ENCODE peak calls at places on chromosomes 3 and 15, in four cellular contexts. One of them, this sample, is unnamed.

GRCh38 chr3:50327129-50327528 is 894 bp downstream of the TUSC2 start:
- DNase-seq in CD8-positive, alpha-beta memory T cell: no peak
- DNase-seq in dorsolateral prefrontal cortex: no peak
- DNase-seq in upper lobe of right lung: no peak
- DNase-seq in this sample: peak

GRCh38 chr15:86650084-86650483 is 570.4 kb downstream of the AGBL1 start:
- DNase-seq in CD8-positive, alpha-beta memory T cell: no peak
- DNase-seq in dorsolateral prefrontal cortex: no peak
- DNase-seq in upper lobe of right lung: no peak
- DNase-seq in this sample: no peak

GRCh38 chr3:100032262-100032661 is 82.0 kb downstream of the FILIP1L start:
- DNase-seq in CD8-positive, alpha-beta memory T cell: no peak
- DNase-seq in dorsolateral prefrontal cortex: no peak
- DNase-seq in upper lobe of right lung: no peak
- DNase-seq in this sample: no peak

GRCh38 chr3:185552358-185552877 is at the start of gene LIPH:
- DNase-seq in CD8-positive, alpha-beta memory T cell: no peak
- DNase-seq in dorsolateral prefrontal cortex: no peak
- DNase-seq in upper lobe of right lung: no peak
- DNase-seq in this sample: no peak

GRCh38 chr15:88649286-88649733 is 10.5 kb downstream of the ISG20 start:
- DNase-seq in CD8-positive, alpha-beta memory T cell: peak
- DNase-seq in dorsolateral prefrontal cortex: peak
- DNase-seq in upper lobe of right lung: no peak
- DNase-seq in this sample: no peak

GRCh38 chr3:17041009-17041408 is 156.3 kb downstream of the PLCL2 start:
- DNase-seq in CD8-positive, alpha-beta memory T cell: no peak
- DNase-seq in dorsolateral prefrontal cortex: no peak
- DNase-seq in upper lobe of right lung: no peak
- DNase-seq in this sample: no peak

GRCh38 chr3:31762888-31763351 is 218.1 kb downstream of the OSBPL10 start:
- DNase-seq in CD8-positive, alpha-beta memory T cell: no peak
- DNase-seq in dorsolateral prefrontal cortex: no peak
- DNase-seq in upper lobe of right lung: no peak
- DNase-seq in this sample: no peak

GRCh38 chr15:37701230-37701629 is 233.2 kb upstream of the TMCO5A start:
- DNase-seq in CD8-positive, alpha-beta memory T cell: no peak
- DNase-seq in dorsolateral prefrontal cortex: no peak
- DNase-seq in upper lobe of right lung: no peak
- DNase-seq in this sample: no peak

GRCh38 chr3:68876112-68876713 is 56.1 kb downstream of the TAFA4 start:
- DNase-seq in CD8-positive, alpha-beta memory T cell: peak
- DNase-seq in dorsolateral prefrontal cortex: no peak
- DNase-seq in upper lobe of right lung: no peak
- DNase-seq in this sample: peak

GRCh38 chr3:127113571-127113891 is 79.4 kb upstream of the PRR23E start:
- DNase-seq in CD8-positive, alpha-beta memory T cell: no peak
- DNase-seq in dorsolateral prefrontal cortex: no peak
- DNase-seq in upper lobe of right lung: no peak
- DNase-seq in this sample: no peak

GRCh38 chr15:57527382-57528091 is 64.2 kb upstream of the MYZAP start:
- DNase-seq in CD8-positive, alpha-beta memory T cell: no peak
- DNase-seq in dorsolateral prefrontal cortex: no peak
- DNase-seq in upper lobe of right lung: no peak
- DNase-seq in this sample: no peak

GRCh38 chr3:138778643-138779042 is 56.1 kb downstream of the PIK3CB start:
- DNase-seq in CD8-positive, alpha-beta memory T cell: no peak
- DNase-seq in dorsolateral prefrontal cortex: no peak
- DNase-seq in upper lobe of right lung: no peak
- DNase-seq in this sample: no peak

GRCh38 chr3:138774529-138775253 is 60.0 kb downstream of the PIK3CB start:
- DNase-seq in CD8-positive, alpha-beta memory T cell: no peak
- DNase-seq in dorsolateral prefrontal cortex: no peak
- DNase-seq in upper lobe of right lung: no peak
- DNase-seq in this sample: no peak

GRCh38 chr3:138771585-138771984 is 63.1 kb downstream of the PIK3CB start:
- DNase-seq in CD8-positive, alpha-beta memory T cell: no peak
- DNase-seq in dorsolateral prefrontal cortex: no peak
- DNase-seq in upper lobe of right lung: no peak
- DNase-seq in this sample: no peak

GRCh38 chr3:138776961-138777360 is 57.8 kb downstream of the PIK3CB start:
- DNase-seq in CD8-positive, alpha-beta memory T cell: no peak
- DNase-seq in dorsolateral prefrontal cortex: no peak
- DNase-seq in upper lobe of right lung: no peak
- DNase-seq in this sample: no peak

GRCh38 chr3:138775254-138775595 is 59.5 kb downstream of the PIK3CB start:
- DNase-seq in CD8-positive, alpha-beta memory T cell: no peak
- DNase-seq in dorsolateral prefrontal cortex: no peak
- DNase-seq in upper lobe of right lung: no peak
- DNase-seq in this sample: no peak
- H3K27ac ChIP-seq in CD8-positive, alpha-beta memory T cell: no peak
- H3K27ac ChIP-seq in dorsolateral prefrontal cortex: peak
- H3K27ac ChIP-seq in upper lobe of right lung: peak
- H3K27ac ChIP-seq in this sample: peak

DNA sequence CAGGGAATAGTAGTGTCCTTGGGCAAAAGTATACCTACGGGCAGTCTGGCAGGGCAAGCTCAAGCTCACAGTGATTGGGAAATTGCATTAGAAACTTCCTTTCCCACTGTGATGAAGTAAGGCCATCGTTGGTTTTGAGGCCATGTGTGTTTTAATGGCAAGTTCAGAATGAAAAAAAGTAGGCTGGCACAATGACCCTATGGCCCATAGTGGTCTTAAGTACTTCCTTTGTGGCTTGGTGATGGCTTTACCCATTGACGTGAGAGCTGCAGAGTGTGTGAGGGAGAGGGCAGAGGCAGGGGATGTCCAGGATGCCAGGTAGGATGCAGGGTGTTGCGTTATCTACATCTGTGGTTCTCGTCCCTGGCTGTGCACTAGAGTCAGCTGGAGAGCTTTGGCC is 28.9 kb downstream of the LIMD1 start:
- DNase-seq in CD8-positive, alpha-beta memory T cell: no peak
- DNase-seq in dorsolateral prefrontal cortex: no peak
- DNase-seq in upper lobe of right lung: peak
- DNase-seq in this sample: no peak
- H3K27ac ChIP-seq in CD8-positive, alpha-beta memory T cell: no peak
- H3K27ac ChIP-seq in dorsolateral prefrontal cortex: no peak
- H3K27ac ChIP-seq in upper lobe of right lung: no peak
- H3K27ac ChIP-seq in this sample: no peak

DNA sequence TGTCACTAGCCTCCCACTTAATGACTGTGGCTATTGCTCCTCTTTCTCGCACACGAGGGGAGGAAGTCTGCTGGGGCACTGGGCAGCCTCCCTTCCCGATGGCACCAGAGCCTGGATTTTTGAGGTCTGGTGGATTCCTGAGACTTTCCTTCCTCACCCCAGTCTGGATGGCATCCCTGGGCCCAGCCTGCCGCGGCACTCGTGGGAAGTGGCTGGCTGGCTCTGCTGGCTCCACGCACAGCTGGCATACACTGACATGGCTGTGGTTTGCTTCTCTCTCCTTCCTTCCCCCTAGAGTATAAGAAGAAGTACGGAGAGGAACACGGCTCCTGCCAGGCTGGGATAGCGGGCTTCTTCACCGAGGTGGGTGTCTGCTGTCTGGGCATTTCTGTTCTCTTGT is 319.8 kb upstream of the LRRFIP2 start:
- DNase-seq in CD8-positive, alpha-beta memory T cell: no peak
- DNase-seq in dorsolateral prefrontal cortex: no peak
- DNase-seq in upper lobe of right lung: no peak
- DNase-seq in this sample: no peak
- H3K27ac ChIP-seq in CD8-positive, alpha-beta memory T cell: no peak
- H3K27ac ChIP-seq in dorsolateral prefrontal cortex: peak
- H3K27ac ChIP-seq in upper lobe of right lung: peak
- H3K27ac ChIP-seq in this sample: no peak

DNA sequence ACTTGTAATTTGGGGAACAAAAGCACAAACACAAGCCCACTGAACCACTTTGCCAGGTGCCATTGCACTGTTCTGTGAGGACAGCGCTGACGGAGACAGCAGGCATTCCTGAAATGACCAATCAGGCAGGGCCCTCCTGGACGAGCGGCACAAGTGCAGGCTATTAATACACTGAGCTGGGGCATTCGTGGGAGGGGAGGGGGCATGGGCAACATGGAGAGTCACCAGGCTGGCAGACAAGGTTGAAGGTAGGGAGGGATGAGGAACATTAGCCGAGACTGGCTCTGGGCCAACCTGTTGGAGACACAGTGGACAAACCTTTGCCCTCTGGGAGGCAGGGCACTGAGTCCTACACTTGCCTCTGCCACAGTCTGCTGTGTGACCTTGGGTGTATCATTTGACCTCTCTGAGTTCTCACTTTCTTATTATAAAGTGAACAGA is 45.6 kb downstream of the NOX5 start:
- DNase-seq in CD8-positive, alpha-beta memory T cell: no peak
- DNase-seq in dorsolateral prefrontal cortex: no peak
- DNase-seq in upper lobe of right lung: no peak
- DNase-seq in this sample: no peak
- H3K27ac ChIP-seq in CD8-positive, alpha-beta memory T cell: no peak
- H3K27ac ChIP-seq in dorsolateral prefrontal cortex: no peak
- H3K27ac ChIP-seq in upper lobe of right lung: no peak
- H3K27ac ChIP-seq in this sample: no peak

GRCh38 chr3:66353530-66353929 is 132.7 kb downstream of the SLC25A26 start:
- DNase-seq in CD8-positive, alpha-beta memory T cell: no peak
- DNase-seq in dorsolateral prefrontal cortex: no peak
- DNase-seq in upper lobe of right lung: no peak
- DNase-seq in this sample: no peak
- H3K27ac ChIP-seq in CD8-positive, alpha-beta memory T cell: no peak
- H3K27ac ChIP-seq in dorsolateral prefrontal cortex: no peak
- H3K27ac ChIP-seq in upper lobe of right lung: no peak
- H3K27ac ChIP-seq in this sample: no peak

DNA sequence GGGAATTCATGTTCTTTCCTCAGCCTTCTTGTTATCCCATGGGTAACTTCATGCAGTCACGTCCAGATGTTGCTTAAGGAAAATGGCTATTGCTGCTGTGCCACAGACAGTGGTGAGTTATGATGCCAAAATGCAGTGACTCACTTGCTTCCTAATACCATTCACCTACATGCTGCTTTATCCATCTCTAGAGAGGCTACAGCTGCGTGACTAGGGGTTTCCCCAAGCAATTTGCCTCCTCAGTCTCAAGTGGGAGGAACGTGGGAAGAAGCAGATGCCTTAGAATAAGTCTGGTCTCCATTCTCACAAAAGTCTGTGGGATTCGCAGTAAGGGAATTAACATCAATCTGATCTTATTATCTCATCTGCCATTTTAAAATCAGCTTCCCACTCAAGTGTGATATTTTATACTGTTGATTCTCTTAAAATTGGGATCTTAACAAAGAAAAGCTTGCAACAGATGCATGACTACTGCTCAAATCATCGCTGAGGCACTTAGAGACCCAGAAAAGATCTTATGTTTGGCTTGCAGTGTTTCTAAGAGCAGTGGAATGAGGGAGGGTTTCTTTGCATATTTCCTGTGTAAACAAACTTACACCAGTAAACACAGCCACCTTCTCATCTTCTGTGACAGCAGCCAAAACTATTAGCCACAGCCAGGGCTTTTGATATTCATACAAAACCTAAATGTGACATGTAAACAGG is 62.0 kb upstream of the ACP3 start:
- DNase-seq in CD8-positive, alpha-beta memory T cell: no peak
- DNase-seq in dorsolateral prefrontal cortex: no peak
- DNase-seq in upper lobe of right lung: no peak
- DNase-seq in this sample: no peak
- H3K27ac ChIP-seq in CD8-positive, alpha-beta memory T cell: no peak
- H3K27ac ChIP-seq in dorsolateral prefrontal cortex: peak
- H3K27ac ChIP-seq in upper lobe of right lung: no peak
- H3K27ac ChIP-seq in this sample: no peak